ENCODE peak calls at places on chromosomes 12 and 14, in ten cellular contexts. A, Q, W, D, L, B, C, G, N and H are unnamed samples.

GRCh38 chr14:91249841-91250616 is 5.5 kb upstream of the GPR68 start:
- DNase-seq in A (no peak), Q (peak), W (peak), D (peak), L (peak), B (no peak), C (peak), G (no peak), N (no peak), H (no peak)

GRCh38 chr14:71659165-71659564 is 273.1 kb upstream of the RGS6 start:
- DNase-seq in A (no peak), Q (no peak), W (no peak), D (peak), L (peak), B (no peak), C (no peak), G (peak), N (no peak), H (no peak)

GRCh38 chr12:52601671-52602070 is 408 bp upstream of the KRT72 start:
- DNase-seq in A (no peak), Q (no peak), W (no peak), D (no peak), L (no peak), B (no peak), C (no peak), G (no peak), N (no peak), H (no peak)

GRCh38 chr12:90008277-90008676 is 299.6 kb upstream of the ATP2B1 start:
- DNase-seq in A (no peak), Q (no peak), W (no peak), D (no peak), L (no peak), B (no peak), C (no peak), G (no peak), N (no peak), H (no peak)

GRCh38 chr12:58566599-58566998 is 353.7 kb downstream of the LRIG3 start:
- DNase-seq in A (no peak), Q (no peak), W (peak), D (no peak), L (no peak), B (no peak), C (peak), G (no peak), N (no peak), H (no peak)

GRCh38 chr12:57460457-57461325 is 1.1 kb downstream of the GLI1 start:
- DNase-seq in A (no peak), Q (peak), W (no peak), D (no peak), L (peak), B (no peak), C (no peak), G (no peak), N (no peak), H (no peak)

GRCh38 chr12:95200128-95200973 is 16.9 kb downstream of the FGD6 start:
- DNase-seq in A (no peak), Q (no peak), W (no peak), D (no peak), L (no peak), B (peak), C (no peak), G (peak), N (no peak), H (no peak)

GRCh38 chr14:32377046-32377445 is 47.9 kb downstream of the AKAP6 start:
- DNase-seq in A (no peak), Q (no peak), W (no peak), D (no peak), L (no peak), B (no peak), C (no peak), G (no peak), N (no peak), H (no peak)

GRCh38 chr14:54690887-54691286 is 124.0 kb downstream of the SAMD4A start:
- DNase-seq in A (no peak), Q (no peak), W (no peak), D (no peak), L (no peak), B (no peak), C (no peak), G (no peak), N (no peak), H (no peak)

GRCh38 chr14:23056956-23057756 is at the start of gene CDH24:
- DNase-seq in A (peak), Q (peak), W (peak), D (no peak), L (peak), B (peak), C (no peak), G (peak), N (peak), H (peak)

GRCh38 chr12:13062669-13063068 is 18.5 kb downstream of the FAM234B start:
- DNase-seq in A (no peak), Q (no peak), W (no peak), D (no peak), L (no peak), B (no peak), C (no peak), G (no peak), N (no peak), H (no peak)

GRCh38 chr12:85920324-85920947 is 46.3 kb downstream of the NTS start:
- DNase-seq in A (no peak), Q (peak), W (peak), D (peak), L (peak), B (peak), C (peak), G (peak), N (no peak), H (no peak)

GRCh38 chr12:125861299-125862281 is 796.4 kb downstream of the AACS start:
- DNase-seq in A (peak), Q (peak), W (no peak), D (no peak), L (no peak), B (peak), C (no peak), G (no peak), N (no peak), H (peak)

GRCh38 chr14:97848351-97848980 is 1051.3 kb downstream of the VRK1 start:
- DNase-seq in A (no peak), Q (no peak), W (no peak), D (no peak), L (no peak), B (no peak), C (no peak), G (no peak), N (no peak), H (no peak)

GRCh38 chr12:65313704-65314317 is 35.3 kb downstream of the MSRB3 start:
- DNase-seq in A (no peak), Q (no peak), W (peak), D (peak), L (peak), B (peak), C (no peak), G (peak), N (no peak), H (no peak)

GRCh38 chr14:35534130-35534883 is at the start of gene INSM2:
- DNase-seq in A (no peak), Q (peak), W (no peak), D (no peak), L (peak), B (no peak), C (no peak), G (peak), N (no peak), H (peak)

GRCh38 chr14:50726372-50727107 is 58.4 kb upstream of the SAV1 start:
- DNase-seq in A (no peak), Q (no peak), W (peak), D (no peak), L (no peak), B (peak), C (peak), G (peak), N (no peak), H (no peak)

GRCh38 chr12:3496964-3497363 is 6.0 kb downstream of the PRMT8 start:
- DNase-seq in A (no peak), Q (no peak), W (no peak), D (peak), L (peak), B (peak), C (no peak), G (no peak), N (no peak), H (no peak)

GRCh38 chr12:27534765-27535161 is 10.8 kb downstream of the PPFIBP1 start:
- DNase-seq in A (no peak), Q (no peak), W (no peak), D (no peak), L (no peak), B (no peak), C (no peak), G (no peak), N (no peak), H (no peak)

DNA sequence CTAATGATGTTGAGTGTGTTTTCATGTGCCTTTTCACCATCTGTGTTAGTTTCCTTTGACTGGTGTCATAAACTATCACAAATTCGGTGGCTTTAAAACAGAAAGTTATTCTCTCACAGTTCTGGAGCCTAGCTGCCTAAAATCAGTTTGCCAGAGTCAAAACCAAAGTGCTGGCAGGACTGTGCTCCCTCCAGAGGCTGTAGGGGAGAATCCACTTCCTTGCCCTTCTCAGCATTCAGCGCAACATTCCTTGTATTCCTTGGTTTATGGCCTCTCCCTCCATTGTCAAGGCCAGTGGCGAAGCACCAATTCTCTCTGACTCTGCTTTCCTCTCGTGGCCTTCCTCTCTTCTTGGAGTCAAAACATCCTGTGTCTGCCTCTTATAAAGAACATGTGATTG is 174.2 kb upstream of the PDE3A start:
- DNase-seq in A (no peak), Q (no peak), W (peak), D (no peak), L (no peak), B (no peak), C (no peak), G (peak), N (no peak), H (no peak)
- TF ChIP-seq CTCF in A (no peak), Q (no peak), W (peak), D (peak), L (no peak), B (no peak), C (peak), G (peak), N (no peak), H (no peak)

DNA sequence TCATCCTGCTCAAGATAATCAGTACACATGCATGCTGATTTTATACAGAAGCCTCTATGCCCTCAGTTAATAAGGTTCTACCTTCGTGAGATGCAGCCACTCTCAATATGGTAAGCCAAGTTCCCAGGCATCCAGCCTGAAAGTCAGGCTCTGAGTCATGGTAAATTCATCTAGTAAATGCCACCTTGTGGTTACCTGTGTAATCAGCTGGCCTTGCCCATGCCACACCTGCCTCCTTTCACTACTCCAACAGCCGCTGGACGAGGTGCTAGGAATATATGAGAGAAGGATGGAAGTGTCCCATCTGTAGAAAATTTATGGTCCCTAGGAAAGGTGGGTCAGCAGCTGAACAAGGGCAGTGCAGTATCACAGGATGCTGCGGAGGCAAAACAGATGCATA is 207.3 kb downstream of the SSPN start:
- DNase-seq in A (no peak), Q (no peak), W (no peak), D (peak), L (peak), B (peak), C (no peak), G (no peak), N (no peak), H (no peak)
- TF ChIP-seq CTCF in A (no peak), Q (no peak), W (no peak), D (peak), L (peak), B (no peak), C (no peak), G (no peak), N (no peak), H (no peak)

GRCh38 chr14:74299061-74299545 is 3.6 kb downstream of the ABCD4 start:
- DNase-seq in A (no peak), Q (no peak), W (peak), D (no peak), L (no peak), B (no peak), C (no peak), G (peak), N (no peak), H (no peak)

GRCh38 chr14:74308695-74309094 is 6.0 kb upstream of the ABCD4 start:
- DNase-seq in A (no peak), Q (no peak), W (no peak), D (no peak), L (no peak), B (no peak), C (no peak), G (no peak), N (no peak), H (no peak)

GRCh38 chr14:74301594-74302159 is 1.1 kb downstream of the ABCD4 start:
- DNase-seq in A (no peak), Q (no peak), W (no peak), D (no peak), L (no peak), B (no peak), C (no peak), G (no peak), N (no peak), H (no peak)

GRCh38 chr14:74302160-74302628 is 540 bp downstream of the ABCD4 start:
- DNase-seq in A (no peak), Q (peak), W (peak), D (peak), L (peak), B (peak), C (no peak), G (peak), N (no peak), H (no peak)

GRCh38 chr14:74302634-74303569 is at the start of gene ABCD4:
- DNase-seq in A (peak), Q (peak), W (peak), D (peak), L (peak), B (peak), C (peak), G (peak), N (peak), H (peak)
- TF ChIP-seq CTCF in A (peak), Q (peak), W (peak), D (peak), L (peak), B (peak), C (peak), G (peak), N (peak), H (peak)

GRCh38 chr12:53985358-53985899 is 483 bp downstream of the HOXC10 start:
- DNase-seq in A (no peak), Q (no peak), W (no peak), D (no peak), L (no peak), B (no peak), C (no peak), G (no peak), N (no peak), H (no peak)

GRCh38 chr12:53986686-53987180 is 1.8 kb downstream of the HOXC10 start:
- DNase-seq in A (no peak), Q (no peak), W (no peak), D (no peak), L (no peak), B (no peak), C (no peak), G (no peak), N (no peak), H (no peak)

GRCh38 chr12:53985900-53986685 is 1.1 kb downstream of the HOXC10 start:
- DNase-seq in A (no peak), Q (peak), W (peak), D (no peak), L (peak), B (no peak), C (no peak), G (no peak), N (no peak), H (no peak)

GRCh38 chr12:53983580-53984572 is 1.1 kb upstream of the HOXC10 start:
- DNase-seq in A (no peak), Q (no peak), W (peak), D (no peak), L (no peak), B (no peak), C (no peak), G (no peak), N (no peak), H (no peak)

DNA sequence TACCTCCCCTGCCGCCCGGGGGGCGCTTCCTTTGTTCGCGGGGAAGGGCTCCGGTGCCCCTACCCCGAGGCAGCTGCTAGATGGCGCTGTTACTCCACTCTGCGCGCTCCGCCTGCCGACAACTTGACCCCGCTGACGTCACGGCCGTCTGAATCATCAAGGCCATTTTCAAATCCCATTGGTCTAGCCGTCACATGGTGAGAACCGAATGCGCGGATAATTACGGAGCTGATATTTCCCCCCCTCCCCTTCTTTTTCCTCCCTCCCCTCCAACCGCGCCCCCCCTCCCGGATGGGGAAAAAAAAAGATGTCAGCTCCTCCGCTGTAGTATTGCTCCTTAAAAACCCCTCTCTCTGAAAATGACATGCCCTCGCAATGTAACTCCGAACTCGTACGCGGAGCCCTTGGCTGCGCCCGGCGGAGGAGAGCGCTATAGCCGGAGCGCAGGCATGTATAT is at the start of gene HOXC10:
- DNase-seq in A (peak), Q (peak), W (peak), D (peak), L (peak), B (peak), C (peak), G (peak), N (peak), H (no peak)
- TF ChIP-seq CTCF in A (peak), Q (peak), W (peak), D (peak), L (peak), B (peak), C (peak), G (peak), N (peak), H (peak)

DNA sequence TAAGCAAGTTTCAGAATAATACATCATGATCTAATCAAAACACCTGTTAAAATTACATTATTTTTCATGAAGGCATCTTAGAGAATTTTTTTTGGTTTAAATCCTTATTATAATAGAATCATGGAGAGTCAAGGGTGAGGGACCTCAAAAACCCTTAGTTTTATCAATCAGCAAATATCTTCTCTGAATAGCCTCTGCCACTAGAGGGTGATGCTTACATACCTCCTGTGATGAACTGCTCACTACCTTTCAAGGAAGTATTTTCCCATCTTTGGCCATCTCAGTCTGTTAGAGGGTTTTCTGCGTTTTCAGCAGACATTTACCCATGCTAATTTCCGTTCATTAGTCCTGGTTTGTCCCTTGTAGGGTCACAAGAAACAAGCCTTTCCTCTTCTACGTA is 200.2 kb downstream of the TRHDE start:
- DNase-seq in A (no peak), Q (no peak), W (no peak), D (no peak), L (peak), B (no peak), C (no peak), G (no peak), N (no peak), H (no peak)
- TF ChIP-seq CTCF in A (no peak), Q (no peak), W (peak), D (no peak), L (peak), B (no peak), C (no peak), G (no peak), N (peak), H (no peak)

GRCh38 chr12:124577374-124577773 is 10.0 kb upstream of the NCOR2 start:
- DNase-seq in A (no peak), Q (no peak), W (no peak), D (no peak), L (no peak), B (no peak), C (no peak), G (no peak), N (no peak), H (no peak)

GRCh38 chr12:124577986-124578385 is 10.6 kb upstream of the NCOR2 start:
- DNase-seq in A (no peak), Q (no peak), W (no peak), D (no peak), L (no peak), B (peak), C (no peak), G (no peak), N (no peak), H (no peak)

GRCh38 chr12:124579921-124580517 is 12.6 kb upstream of the NCOR2 start:
- DNase-seq in A (no peak), Q (no peak), W (no peak), D (no peak), L (no peak), B (no peak), C (no peak), G (no peak), N (no peak), H (no peak)

GRCh38 chr12:124578854-124579253 is 11.4 kb upstream of the NCOR2 start:
- DNase-seq in A (no peak), Q (no peak), W (no peak), D (no peak), L (no peak), B (no peak), C (no peak), G (no peak), N (peak), H (no peak)

GRCh38 chr12:124578445-124578844 is 11.0 kb upstream of the NCOR2 start:
- DNase-seq in A (no peak), Q (no peak), W (no peak), D (no peak), L (no peak), B (no peak), C (no peak), G (no peak), N (no peak), H (no peak)
- TF ChIP-seq CTCF in A (no peak), Q (peak), W (no peak), D (no peak), L (no peak), B (no peak), C (peak), G (no peak), N (peak), H (no peak)

GRCh38 chr14:77459072-77459723 is 1.3 kb downstream of the AHSA1 start:
- DNase-seq in A (no peak), Q (peak), W (peak), D (peak), L (peak), B (peak), C (peak), G (peak), N (no peak), H (no peak)
- TF ChIP-seq CTCF in A (peak), Q (peak), W (peak), D (peak), L (peak), B (peak), C (peak), G (peak), N (peak), H (peak)

DNA sequence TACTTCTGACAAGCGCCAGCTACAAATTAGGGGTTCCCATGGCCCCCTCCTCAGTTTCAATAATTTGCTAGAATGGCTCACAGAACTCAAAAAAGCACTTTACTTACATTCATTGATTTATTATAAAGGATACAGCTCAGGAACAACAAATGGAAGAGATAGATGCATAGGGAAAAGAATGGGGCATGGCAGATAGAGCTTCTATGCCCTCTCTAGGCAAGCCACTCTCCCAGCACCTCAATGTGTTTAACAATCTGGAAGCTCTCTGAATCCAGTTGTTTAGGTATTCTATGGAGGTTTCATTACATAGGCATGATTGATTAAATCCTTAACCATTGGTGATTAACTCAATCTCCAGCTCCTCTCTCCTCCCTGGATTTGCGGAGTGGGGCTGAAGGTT is 184.5 kb upstream of the DAAM1 start:
- DNase-seq in A (no peak), Q (no peak), W (peak), D (no peak), L (no peak), B (no peak), C (no peak), G (peak), N (no peak), H (no peak)
- TF ChIP-seq CTCF in A (no peak), Q (no peak), W (peak), D (no peak), L (no peak), B (no peak), C (no peak), G (peak), N (no peak), H (no peak)

GRCh38 chr12:74791365-74791764 is 253.7 kb downstream of the ATXN7L3B start:
- DNase-seq in A (no peak), Q (no peak), W (no peak), D (no peak), L (no peak), B (no peak), C (no peak), G (no peak), N (no peak), H (no peak)
- TF ChIP-seq CTCF in A (no peak), Q (no peak), W (no peak), D (no peak), L (no peak), B (no peak), C (no peak), G (no peak), N (no peak), H (no peak)

GRCh38 chr14:104550849-104551728 is 28.5 kb upstream of the C14orf180 start:
- DNase-seq in A (no peak), Q (no peak), W (no peak), D (no peak), L (no peak), B (no peak), C (no peak), G (no peak), N (no peak), H (peak)
- TF ChIP-seq CTCF in A (no peak), Q (no peak), W (no peak), D (no peak), L (no peak), B (no peak), C (no peak), G (no peak), N (peak), H (no peak)